ENCODE peak calls at places on chromosomes 2 and 18, in ten cellular contexts. J, U, G, C, I, K, V, E, Y and N are unnamed samples.
A peak's percentile ranks its signal among the peaks of the same experiment; 100 is the strongest.

GRCh38 chr2:16282511-16282910 is 342.2 kb downstream of the MYCN start:
- DNase-seq in G (no peak), E (no peak), K (no peak), Y (no peak), I (no peak), J (no peak), V (no peak), U (no peak), C (no peak), N (no peak)

GRCh38 chr2:85736456-85737355 is 17.1 kb upstream of the ATOH8 start:
- DNase-seq in Y (no peak), C (no peak), K (no peak), V (no peak), I (no peak), U (no peak), E (no peak), J (no peak), G (no peak), N (no peak)

GRCh38 chr2:71665168-71666093 is 212.1 kb downstream of the DYSF start:
- DNase-seq in G (no peak), U (no peak), C (no peak), E (peak; percentile 2), K (no peak), V (no peak), I (no peak), Y (no peak), J (no peak), N (no peak)

GRCh38 chr2:173493874-173494273 is 139.2 kb downstream of the CDCA7 start:
- DNase-seq in J (no peak), K (no peak), C (no peak), G (no peak), Y (no peak), U (no peak), I (no peak), E (no peak), V (no peak), N (no peak)

GRCh38 chr2:128607440-128607839 is 288.8 kb upstream of the HS6ST1 start:
- DNase-seq in J (no peak), U (no peak), C (no peak), V (no peak), E (no peak), G (no peak), Y (no peak), I (no peak), K (no peak), N (no peak)

GRCh38 chr2:146634256-146635068 is 1210.4 kb upstream of the ACVR2A start:
- DNase-seq in J (no peak), U (peak; percentile 58), I (no peak), E (no peak), C (no peak), Y (peak; percentile 23), K (peak; percentile 81), G (no peak), V (no peak), N (no peak)

GRCh38 chr2:122433123-122433754 is 677.8 kb downstream of the TSN start:
- DNase-seq in C (no peak), G (no peak), J (no peak), K (peak; percentile 85), I (no peak), V (no peak), Y (no peak), E (no peak), U (no peak), N (no peak)

GRCh38 chr2:168722592-168722991 is 79.8 kb upstream of the NOSTRIN start:
- DNase-seq in U (peak; percentile 84), J (no peak), K (no peak), I (no peak), C (no peak), E (no peak), G (no peak), Y (peak; percentile 70), V (no peak), N (no peak)

GRCh38 chr2:241854342-241855244 is 4.1 kb downstream of the PDCD1 start:
- DNase-seq in V (no peak), Y (no peak), J (no peak), C (peak; percentile 11), U (no peak), G (no peak), E (no peak), I (no peak), K (no peak), N (no peak)

GRCh38 chr2:105934467-105934866 is 189.8 kb downstream of the NCK2 start:
- DNase-seq in C (peak; percentile 43), Y (no peak), V (no peak), E (no peak), I (no peak), J (no peak), U (no peak), G (peak; percentile 16), K (no peak), N (no peak)

GRCh38 chr2:136135924-136136906 is 18.3 kb upstream of the CXCR4 start:
- DNase-seq in E (no peak), C (peak; percentile 95), I (peak; percentile 39), K (no peak), J (peak; percentile 72), Y (no peak), U (no peak), G (no peak), V (no peak), N (peak; percentile 64)

GRCh38 chr2:235538989-235539388 is 45.1 kb downstream of the AGAP1 start:
- DNase-seq in V (no peak), G (no peak), C (no peak), U (no peak), J (no peak), Y (no peak), E (no peak), K (no peak), I (no peak), N (no peak)

GRCh38 chr2:65227035-65227470 is 578 bp upstream of the ACTR2 start:
- DNase-seq in U (peak; percentile 27), J (no peak), E (no peak), V (no peak), K (no peak), C (peak; percentile 25), G (peak; percentile 36), I (peak; percentile 34), Y (no peak), N (no peak)

GRCh38 chr18:32919799-32920198 is 147.0 kb upstream of the KLHL14 start:
- DNase-seq in G (peak; percentile 84), E (peak; percentile 88), I (peak; percentile 42), C (no peak), U (no peak), K (no peak), Y (no peak), J (peak; percentile 61), V (no peak), N (peak; percentile 81)